ENCODE peak calls at places on chromosomes 4 and X, in eight cellular contexts. K, F, X, V, I, Q, A and Y are unnamed samples. For H3K4me1, the result is how much of the 10 kb centered on the place peaks cover.

GRCh38 chr4:108426493-108426892 is 193.9 kb upstream of the RPL34 start:
- DNase-seq in I (no peak), A (no peak), K (no peak), X (peak), F (no peak), Q (no peak), V (no peak), Y (no peak)

GRCh38 chr4:168604496-168605373 is 107.9 kb downstream of the PALLD start:
- DNase-seq in F (no peak), A (no peak), X (peak), V (no peak), Q (peak), K (no peak), I (no peak), Y (no peak)

GRCh38 chrX:131778269-131779218 is 234.7 kb downstream of the OR13H1 start:
- DNase-seq in F (no peak), X (no peak), V (no peak), Q (peak), I (no peak), K (no peak), A (peak), Y (no peak)

GRCh38 chr4:6750302-6751221 is 32.0 kb upstream of the KIAA0232 start:
- DNase-seq in A (no peak), I (no peak), X (no peak), F (no peak), V (no peak), K (no peak), Q (no peak), Y (no peak)

GRCh38 chr4:71765349-71765748 is 18.5 kb downstream of the GC start:
- DNase-seq in X (peak), I (no peak), K (no peak), Q (no peak), F (no peak), A (no peak), V (no peak), Y (no peak)

GRCh38 chr4:167234388-167234881 is at the start of gene SPOCK3:
- DNase-seq in I (peak), K (peak), A (no peak), X (peak), Q (peak), F (no peak), V (no peak), Y (no peak)

GRCh38 chr4:123606946-123607542 is 210.4 kb downstream of the SPRY1 start:
- DNase-seq in K (no peak), I (no peak), A (no peak), X (no peak), F (no peak), V (no peak), Q (no peak), Y (no peak)

GRCh38 chr4:80365928-80366327 is 30.4 kb downstream of the CFAP299 start:
- DNase-seq in X (peak), K (peak), A (peak), F (no peak), I (no peak), Q (no peak), V (peak), Y (peak)

GRCh38 chrX:141176586-141177451 is at the start of gene LDOC1:
- DNase-seq in X (peak), F (peak), V (peak), Q (peak), K (peak), I (peak), A (peak), Y (peak)

GRCh38 chr4:6674500-6675149 is 19.1 kb upstream of the S100P start:
- DNase-seq in X (peak), A (peak), Q (no peak), V (peak), I (no peak), F (no peak), K (peak), Y (peak)

GRCh38 chr4:52507774-52508173 is 151.3 kb downstream of the USP46 start:
- DNase-seq in Q (peak), V (no peak), K (peak), X (no peak), F (no peak), I (no peak), A (no peak), Y (no peak)

GRCh38 chr4:66929748-66930147 is 615.6 kb downstream of the CENPC start:
- DNase-seq in F (no peak), X (no peak), Q (no peak), I (no peak), V (no peak), A (no peak), K (no peak), Y (no peak)

GRCh38 chrX:133333154-133333750 is 82.0 kb downstream of the GPC4 start:
- DNase-seq in Q (no peak), I (no peak), V (no peak), X (no peak), F (no peak), A (no peak), K (no peak), Y (no peak)

GRCh38 chr4:19693949-19694597 is 557.6 kb upstream of the SLIT2 start:
- DNase-seq in A (no peak), F (no peak), V (no peak), I (no peak), X (peak), Q (no peak), K (no peak), Y (no peak)

GRCh38 chr4:101818362-101818761 is 27.8 kb downstream of the BANK1 start:
- DNase-seq in F (no peak), I (no peak), K (no peak), V (no peak), A (no peak), Q (no peak), X (peak), Y (no peak)

GRCh38 chr4:165425629-165426028 is 46.8 kb downstream of the CPE start:
- DNase-seq in I (no peak), K (no peak), F (no peak), Q (no peak), V (no peak), X (no peak), A (no peak), Y (no peak)

GRCh38 chr4:33924239-33924638 is 2320.1 kb downstream of the ARAP2 start:
- DNase-seq in F (no peak), V (no peak), I (no peak), K (peak), Q (no peak), X (peak), A (no peak), Y (no peak)

GRCh38 chr4:24067781-24068193 is 177.9 kb upstream of the PPARGC1A start:
- DNase-seq in K (no peak), F (peak), X (peak), Q (no peak), V (no peak), I (no peak), A (no peak), Y (no peak)

GRCh38 chr4:184355111-184355604 is 119.2 kb downstream of the IRF2 start:
- DNase-seq in X (peak), F (peak), A (peak), Q (no peak), V (no peak), K (peak), I (no peak), Y (no peak)

GRCh38 chrX:11188664-11189063 is 77.5 kb downstream of the HCCS start:
- DNase-seq in A (no peak), K (no peak), I (no peak), V (no peak), Q (no peak), F (no peak), X (peak), Y (no peak)

DNA sequence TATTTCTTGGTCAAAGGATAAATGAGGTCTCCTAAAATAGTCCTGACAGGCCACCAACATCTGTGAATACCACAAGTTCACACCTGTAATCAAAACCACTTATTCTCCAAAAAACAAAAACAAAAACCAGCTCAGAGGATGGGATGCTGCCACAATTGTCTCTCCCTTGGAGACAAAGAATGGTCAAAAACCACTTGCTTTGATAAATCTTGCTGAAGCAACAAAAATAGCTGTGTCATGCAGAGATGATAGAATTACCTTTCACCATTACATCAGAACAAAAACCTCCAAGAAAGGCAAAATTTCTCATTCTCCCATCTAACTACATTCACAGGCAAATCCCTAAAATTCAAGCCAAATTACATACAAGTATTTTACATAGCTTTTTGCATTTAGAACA is 180.4 kb downstream of the MAML3 start:
- DNase-seq in F (no peak), V (no peak), I (no peak), Q (no peak), X (no peak), K (no peak), A (no peak), Y (no peak)
- H3K27ac ChIP-seq in F (no peak), V (no peak), I (no peak), Q (no peak), X (no peak), K (no peak), A (no peak), Y (no peak)

GRCh38 chrX:28586891-28587635 is at the start of gene IL1RAPL1:
- DNase-seq in X (peak), I (no peak), V (no peak), K (peak), Q (peak), F (no peak), A (no peak), Y (no peak)
- H3K4me3 ChIP-seq in X (peak), I (no peak), V (no peak), K (no peak), Q (peak), F (peak), A (no peak), Y (no peak)

DNA sequence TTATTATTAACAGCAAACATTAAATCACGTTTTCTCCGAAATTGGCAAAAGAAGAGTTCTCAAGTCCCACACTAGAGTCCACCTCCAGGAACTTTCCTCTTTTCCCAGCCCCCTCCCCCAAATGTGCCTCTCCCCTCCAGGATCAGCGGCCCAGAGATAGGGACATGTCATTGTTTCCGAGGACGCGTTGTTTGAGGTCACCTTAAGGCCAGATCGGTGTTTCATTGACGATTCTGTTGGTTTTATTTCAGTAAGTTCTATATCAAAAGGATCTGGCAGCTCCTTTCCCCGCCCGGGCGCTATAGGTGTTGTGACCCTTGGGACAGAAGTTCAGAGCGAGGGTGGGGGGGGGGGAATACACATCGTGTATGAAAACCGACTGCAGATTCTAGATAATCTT is 938 bp upstream of the MSX1 start:
- DNase-seq in F (no peak), Q (no peak), V (no peak), X (no peak), I (peak), A (no peak), K (no peak), Y (no peak)
- H3K4me1 ChIP-seq in F (under half), Q (under half), V (under half), X (under half), I (under half), A (under half), K (under half), Y (under half)

GRCh38 chr4:109850601-109851000 is 2.7 kb downstream of the LRIT3 start:
- DNase-seq in A (no peak), V (no peak), F (no peak), X (no peak), Q (no peak), K (no peak), I (no peak), Y (no peak)
- H3K27ac ChIP-seq in A (no peak), V (no peak), F (no peak), X (no peak), Q (no peak), K (no peak), I (no peak), Y (no peak)

GRCh38 chrX:154327026-154327820 is 31.6 kb downstream of the TKTL1 start:
- DNase-seq in F (no peak), V (no peak), A (peak), X (peak), Q (no peak), I (no peak), K (no peak), Y (no peak)
- H3K4me3 ChIP-seq in F (no peak), V (peak), A (peak), X (no peak), Q (no peak), I (no peak), K (no peak), Y (peak)

DNA sequence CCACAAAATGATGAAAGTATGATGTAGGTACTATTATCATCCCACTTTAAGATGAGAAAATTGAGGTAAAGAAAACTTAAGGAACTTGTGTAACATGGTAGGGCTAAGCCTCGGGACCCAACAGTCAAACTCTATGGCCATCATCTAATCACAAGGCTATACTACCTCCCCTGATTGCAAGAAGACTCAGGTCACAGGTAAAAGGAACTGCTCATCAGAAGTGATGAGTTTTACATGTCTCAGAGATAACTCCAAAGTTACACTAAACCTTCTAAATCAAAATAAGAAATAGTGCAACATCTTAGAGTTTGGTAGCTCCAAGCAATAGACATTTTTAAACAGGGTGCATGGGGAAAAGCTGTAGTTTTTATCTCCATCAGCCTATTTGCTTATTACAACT is 96.5 kb upstream of the MYOZ2 start:
- DNase-seq in Q (no peak), X (no peak), A (no peak), I (no peak), F (no peak), K (no peak), V (no peak), Y (no peak)
- H3K4me1 ChIP-seq in Q (under half), X (half or more), A (under half), I (under half), F (under half), K (under half), V (under half), Y (under half)